ENCODE peak calls at places on chromosomes 1 and 21, in eight cellular contexts. D is AG04450, H is IMR-90, Y is colonic mucosa, N is psoas muscle, M is A549, R is stomach, I is heart left ventricle. A is an unnamed sample.

GRCh38 chr1:6100801-6101783 is 55.4 kb downstream of the KCNAB2 start:
- DNase-seq in I (peak), R (no peak), H (no peak), D (no peak), Y (no peak), N (peak), M (no peak), A (no peak)

GRCh38 chr1:231094421-231094820 is 54.4 kb upstream of the FAM89A start:
- DNase-seq in N (no peak), H (no peak), I (no peak), R (no peak), Y (no peak), D (no peak), M (no peak), A (no peak)

GRCh38 chr21:25878334-25878733 is 143.6 kb downstream of the GABPA start:
- DNase-seq in M (no peak), H (peak), R (no peak), N (no peak), D (no peak), I (no peak), Y (no peak), A (no peak)

GRCh38 chr1:96236156-96236739 is 485.3 kb upstream of the PTBP2 start:
- DNase-seq in N (no peak), Y (peak), I (no peak), D (peak), M (peak), H (peak), R (peak), A (peak)

GRCh38 chr1:84742653-84743052 is 52.4 kb upstream of the SSX2IP start:
- DNase-seq in M (no peak), N (no peak), D (no peak), H (peak), Y (no peak), R (no peak), I (no peak), A (no peak)

GRCh38 chr21:35664683-35665082 is 395.6 kb downstream of the SETD4 start:
- DNase-seq in D (no peak), H (peak), N (no peak), R (no peak), Y (no peak), I (no peak), M (no peak), A (peak)

GRCh38 chr21:44364151-44365053 is 11.0 kb downstream of the TRPM2 start:
- DNase-seq in Y (no peak), D (no peak), N (no peak), R (no peak), H (no peak), I (no peak), M (no peak), A (peak)

GRCh38 chr1:59645893-59646292 is 168.9 kb upstream of the HOOK1 start:
- DNase-seq in I (no peak), Y (no peak), R (no peak), N (no peak), M (no peak), H (peak), D (peak), A (no peak)

GRCh38 chr1:10966233-10966632 is 46.2 kb upstream of the TARDBP start:
- DNase-seq in D (no peak), I (no peak), R (no peak), N (no peak), H (no peak), M (no peak), Y (no peak), A (no peak)

GRCh38 chr1:207032528-207033017 is at the start of gene C1orf116:
- DNase-seq in Y (peak), H (no peak), N (no peak), D (no peak), I (no peak), R (peak), M (peak), A (no peak)

GRCh38 chr1:213996320-213997022 is 8.7 kb downstream of the PROX1 start:
- DNase-seq in I (peak), H (no peak), N (no peak), R (no peak), Y (no peak), D (no peak), M (no peak), A (no peak)

GRCh38 chr1:18354657-18355056 is 126.1 kb upstream of the KLHDC7A start:
- DNase-seq in Y (no peak), D (no peak), H (no peak), I (no peak), M (no peak), N (no peak), R (no peak), A (no peak)

GRCh38 chr1:239913141-239913585 is 178.5 kb upstream of the FMN2 start:
- DNase-seq in D (no peak), R (no peak), N (no peak), H (no peak), M (no peak), I (no peak), Y (no peak), A (no peak)

GRCh38 chr1:89221341-89221740 is 22.6 kb upstream of the GBP4 start:
- DNase-seq in D (no peak), N (no peak), I (no peak), H (no peak), R (no peak), Y (no peak), M (no peak), A (no peak)

GRCh38 chr1:190258003-190258402 is 219.7 kb downstream of the BRINP3 start:
- DNase-seq in H (no peak), Y (no peak), N (no peak), M (no peak), I (no peak), R (no peak), D (no peak), A (no peak)

GRCh38 chr1:145740269-145740668 is 21.0 kb downstream of the CD160 start:
- DNase-seq in D (peak), Y (no peak), N (no peak), R (no peak), M (no peak), I (no peak), H (peak), A (no peak)

GRCh38 chr1:241376711-241377110 is 19.7 kb upstream of the RGS7 start:
- DNase-seq in Y (no peak), H (no peak), R (no peak), D (no peak), N (no peak), M (no peak), I (no peak), A (no peak)

GRCh38 chr1:108643492-108644333 is 17.2 kb downstream of the HENMT1 start:
- DNase-seq in N (no peak), D (peak), M (peak), H (peak), I (no peak), R (peak), Y (peak), A (peak)

GRCh38 chr1:24898909-24899439 is 31.1 kb downstream of the RUNX3 start:
- DNase-seq in H (no peak), Y (no peak), R (peak), M (no peak), N (no peak), I (no peak), D (no peak), A (no peak)

GRCh38 chr1:108046021-108046420 is 81.0 kb upstream of the VAV3 start:
- DNase-seq in R (no peak), Y (no peak), I (no peak), H (no peak), N (no peak), M (no peak), D (no peak), A (no peak)

GRCh38 chr1:63189677-63190076 is 132.7 kb upstream of the FOXD3 start:
- DNase-seq in D (no peak), Y (no peak), I (no peak), M (no peak), H (no peak), R (no peak), N (no peak), A (peak)

GRCh38 chr1:24913616-24914225 is 16.4 kb downstream of the RUNX3 start:
- DNase-seq in H (no peak), M (no peak), R (no peak), N (no peak), Y (no peak), D (no peak), I (no peak), A (no peak)

GRCh38 chr1:31214316-31215082 is 25.2 kb downstream of the NKAIN1 start:
- DNase-seq in I (no peak), R (no peak), D (no peak), H (no peak), M (no peak), Y (no peak), N (no peak), A (no peak)

GRCh38 chr1:186194107-186194756 is 180.8 kb downstream of the TPR start:
- DNase-seq in I (no peak), D (no peak), Y (no peak), M (no peak), N (no peak), R (no peak), H (no peak), A (no peak)

GRCh38 chr1:206002833-206003532 is at the start of gene RAB7B:
- DNase-seq in H (peak), Y (peak), D (peak), I (peak), N (peak), M (peak), R (peak), A (no peak)

GRCh38 chr1:117964290-117965038 is 34.9 kb downstream of the WDR3 start:
- DNase-seq in R (no peak), D (no peak), Y (no peak), H (peak), N (no peak), I (no peak), M (no peak), A (no peak)

GRCh38 chr1:87151500-87152421 is 176.9 kb upstream of the LMO4 start:
- DNase-seq in Y (peak), H (peak), M (no peak), I (peak), D (peak), N (peak), R (peak), A (no peak)

GRCh38 chr1:30778979-30779293 is 21.4 kb upstream of the LAPTM5 start:
- DNase-seq in M (no peak), H (no peak), N (no peak), D (no peak), R (no peak), Y (no peak), I (no peak), A (no peak)

GRCh38 chr1:121566346-121566745 is 381.6 kb downstream of the SRGAP2C start:
- DNase-seq in M (no peak), H (no peak), Y (no peak), I (no peak), D (no peak), R (no peak), N (peak), A (no peak)

GRCh38 chr1:230550428-230550827 is 91.9 kb upstream of the COG2 start:
- DNase-seq in D (no peak), I (no peak), Y (no peak), H (no peak), R (no peak), N (no peak), M (no peak), A (no peak)

GRCh38 chr1:89546082-89546889 is 21.7 kb downstream of the LRRC8B start:
- DNase-seq in H (peak), D (no peak), I (no peak), N (no peak), Y (no peak), M (no peak), R (no peak), A (no peak)

GRCh38 chr1:229557214-229557850 is 1.2 kb downstream of the ABCB10 start:
- DNase-seq in N (no peak), R (no peak), D (no peak), I (no peak), M (no peak), Y (no peak), H (peak), A (peak)

GRCh38 chr21:38136201-38136600 is 120.6 kb upstream of the KCNJ15 start:
- DNase-seq in H (peak), R (no peak), Y (no peak), I (no peak), D (no peak), N (no peak), M (no peak), A (no peak)

GRCh38 chr1:61109910-61110309 is 27.5 kb downstream of the NFIA start:
- DNase-seq in M (no peak), I (no peak), H (no peak), N (no peak), Y (no peak), D (no peak), R (no peak), A (no peak)

DNA sequence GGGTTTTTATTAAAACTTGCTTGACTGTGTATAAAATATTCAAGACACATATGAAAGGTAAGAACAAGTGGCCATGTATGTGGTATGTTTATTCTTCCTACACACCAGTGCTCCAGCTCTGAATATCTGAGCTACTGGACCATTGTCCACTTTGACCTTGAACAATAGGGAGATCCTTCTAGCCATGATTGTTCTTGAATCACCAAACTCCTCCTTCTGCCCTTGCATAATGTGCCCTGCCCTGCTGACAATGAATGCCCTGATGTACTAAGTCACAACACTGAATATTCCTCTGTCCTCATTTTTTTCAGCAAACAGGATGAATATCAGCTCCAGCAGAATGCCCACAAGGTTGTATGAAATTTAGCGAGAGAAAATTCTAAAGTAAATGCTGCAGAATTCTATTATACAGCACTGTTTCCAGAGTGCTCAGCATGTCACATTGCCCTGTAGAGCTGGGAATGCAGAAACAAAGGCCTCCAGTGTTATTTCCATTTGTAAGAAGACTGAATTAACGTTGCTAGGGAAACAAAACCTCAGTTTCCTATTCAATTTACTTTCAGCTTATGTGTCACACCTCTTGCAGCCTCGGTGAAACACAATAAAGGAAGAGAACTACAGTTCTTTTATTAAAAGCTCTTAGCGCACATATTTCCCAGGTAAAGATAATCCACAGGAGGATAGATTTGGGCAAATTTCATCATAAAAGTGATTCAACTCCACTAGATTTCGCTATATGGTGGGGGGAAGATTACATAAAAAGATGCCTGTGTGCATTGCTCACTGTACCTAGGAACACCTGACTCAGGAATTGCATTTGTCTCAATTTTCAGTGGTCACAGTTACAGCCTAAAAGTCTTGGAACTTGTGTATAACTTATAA is 187.4 kb upstream of the ATP1B1 start:
- DNase-seq in R (no peak), M (no peak), I (no peak), H (no peak), Y (no peak), N (no peak), D (no peak), A (no peak)
- H3K27ac ChIP-seq in R (peak), M (peak), I (no peak), H (no peak), Y (no peak), N (no peak), D (no peak), A (no peak)

GRCh38 chr1:2382621-2383361 is 8.6 kb downstream of the MORN1 start:
- DNase-seq in N (no peak), Y (peak), H (no peak), D (no peak), R (no peak), M (peak), I (peak), A (peak)
- TF ChIP-seq CTCF in N (peak), Y (peak), H (peak), D (peak), R (peak), M (no peak), I (peak), A (peak)

DNA sequence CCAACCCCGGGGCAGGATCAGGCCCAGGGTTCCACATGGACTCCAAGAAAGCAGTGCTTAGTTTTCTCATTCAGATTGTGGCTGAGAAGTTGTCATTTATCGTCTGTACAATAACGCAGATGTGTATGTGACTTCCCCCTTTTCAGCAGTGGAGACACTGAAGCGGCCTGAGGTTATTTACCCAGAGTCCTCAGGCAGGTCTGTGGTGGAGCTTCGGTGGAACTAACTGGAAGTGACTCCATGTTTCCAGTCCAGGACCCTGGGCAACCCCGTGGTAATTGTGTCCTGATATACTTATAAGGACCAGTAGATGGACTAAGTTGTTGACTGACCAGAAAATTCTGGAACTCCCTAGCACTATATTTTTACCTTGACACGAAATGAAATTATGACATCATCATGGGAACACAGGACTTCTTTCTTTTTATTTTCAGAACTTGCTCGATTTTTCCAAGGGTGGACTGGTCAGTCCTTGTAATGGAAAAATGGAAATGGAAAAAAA is 1.0 kb upstream of the IER5 start:
- DNase-seq in I (no peak), N (no peak), H (no peak), M (no peak), D (no peak), Y (no peak), R (no peak), A (no peak)
- H3K27ac ChIP-seq in I (no peak), N (peak), H (peak), M (peak), D (peak), Y (peak), R (peak), A (no peak)

DNA sequence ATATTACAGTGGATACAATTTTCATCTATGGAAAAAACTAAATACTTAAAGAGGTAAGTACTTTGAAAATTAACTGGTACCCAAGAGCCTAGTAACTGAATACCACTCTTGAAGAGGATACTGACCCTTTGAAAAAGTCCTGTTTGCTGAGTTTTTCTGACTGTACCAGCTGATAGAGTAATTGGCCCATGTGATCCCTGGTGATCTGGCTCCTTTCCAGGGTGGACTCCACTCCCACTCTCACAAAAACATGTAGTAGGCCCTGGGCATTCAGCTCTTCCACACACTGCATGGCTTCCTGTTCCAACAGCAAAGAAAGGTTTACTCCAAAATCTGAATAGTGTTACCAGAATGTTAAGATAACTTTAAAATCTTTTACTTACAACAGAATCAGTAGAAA is 53.6 kb upstream of the HP1BP3 start:
- DNase-seq in M (no peak), I (no peak), H (no peak), Y (no peak), R (no peak), D (no peak), N (no peak), A (no peak)
- TF ChIP-seq CTCF in M (no peak), I (no peak), H (no peak), Y (no peak), R (no peak), D (no peak), N (no peak), A (no peak)

DNA sequence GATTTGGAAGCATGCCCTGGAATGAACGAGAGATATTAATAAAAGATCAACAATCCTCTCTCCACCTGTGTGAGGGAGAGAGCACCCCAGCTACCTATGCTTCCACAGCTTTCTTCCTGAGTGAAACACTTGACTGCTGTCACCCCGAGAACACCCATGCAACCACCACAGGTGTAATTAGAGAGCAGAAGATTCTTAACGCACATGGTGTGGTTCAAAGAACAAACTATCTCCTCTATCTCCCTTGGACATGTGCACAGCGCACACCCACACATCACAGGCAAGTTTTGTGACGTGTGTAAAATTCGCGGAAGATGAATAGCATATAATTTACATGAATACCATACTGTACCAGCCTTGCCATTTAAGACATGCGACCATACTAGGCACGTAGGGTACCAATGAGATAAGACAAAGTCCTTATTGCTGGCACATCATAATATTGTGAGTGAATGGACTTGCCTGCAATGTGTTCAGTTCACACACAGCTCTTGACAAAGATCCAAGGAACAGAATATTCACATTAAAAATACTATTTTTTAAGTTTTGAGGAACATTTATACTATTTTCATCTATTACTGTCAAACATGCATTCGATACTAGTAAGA is 11.6 kb downstream of the ERRFI1 start:
- DNase-seq in R (no peak), N (no peak), M (no peak), D (no peak), Y (no peak), I (no peak), H (no peak), A (no peak)
- H3K27ac ChIP-seq in R (peak), N (peak), M (peak), D (no peak), Y (no peak), I (no peak), H (peak), A (no peak)

GRCh38 chr1:226201029-226201593 is 14.6 kb upstream of the ACBD3 start:
- DNase-seq in I (no peak), D (no peak), Y (no peak), R (no peak), M (no peak), H (peak), N (no peak), A (no peak)
- TF ChIP-seq CTCF in I (no peak), D (peak), Y (no peak), R (no peak), M (no peak), H (peak), N (no peak), A (peak)

GRCh38 chr1:99869723-99870122 is 19.6 kb downstream of the AGL start:
- DNase-seq in M (no peak), N (no peak), I (no peak), Y (no peak), R (no peak), H (no peak), D (no peak), A (no peak)
- H3K27ac ChIP-seq in M (no peak), N (peak), I (no peak), Y (no peak), R (no peak), H (no peak), D (no peak), A (no peak)

A was measured in DND-41.